ENCODE peak calls at places on chromosomes 5 and 9, in seven cellular contexts. H is HepG2, N is HCT116, S is K562, Z is SK-N-SH, B is H1, Q is GM12878. E is an unnamed sample.

GRCh38 chr5:168607946-168608345 is 28.8 kb upstream of the PANK3 start:
- DNase-seq in Z (no peak), B (no peak), S (no peak), N (no peak), Q (no peak), H (no peak), E (no peak)

GRCh38 chr5:139900546-139901250 is 105.1 kb downstream of the PSD2 start:
- DNase-seq in N (no peak), Z (no peak), Q (no peak), B (no peak), S (no peak), H (no peak), E (no peak)

GRCh38 chr5:149935431-149935901 is 9.1 kb downstream of the PDE6A start:
- DNase-seq in S (no peak), Q (no peak), Z (no peak), B (no peak), N (no peak), H (peak; percentile 27), E (no peak)

GRCh38 chr9:77455312-77455927 is 192.7 kb downstream of the GNA14 start:
- DNase-seq in B (no peak), N (peak; percentile 56), H (peak; percentile 33), Q (no peak), S (no peak), Z (no peak), E (no peak)

GRCh38 chr9:120841930-120842684 is 615 bp downstream of the PSMD5 start:
- DNase-seq in S (no peak), Z (no peak), H (no peak), Q (no peak), N (no peak), B (no peak), E (peak; percentile 50)

GRCh38 chr5:62143268-62144229 is 162.5 kb upstream of the KIF2A start:
- DNase-seq in B (no peak), Q (no peak), H (peak; percentile 13), S (no peak), Z (peak; percentile 24), N (peak; percentile 16), E (no peak)

GRCh38 chr5:81949479-81949878 is 22.3 kb upstream of the ATG10 start:
- DNase-seq in Q (no peak), Z (no peak), B (no peak), H (no peak), S (no peak), N (no peak), E (no peak)

GRCh38 chr5:142053434-142054253 is 40.8 kb upstream of the GNPDA1 start:
- DNase-seq in N (peak; percentile 27), S (no peak), B (no peak), Q (no peak), Z (no peak), H (no peak), E (no peak)

GRCh38 chr5:54942064-54942778 is 43.2 kb downstream of the ESM1 start:
- DNase-seq in N (no peak), Q (no peak), H (no peak), Z (no peak), S (no peak), B (no peak), E (peak; percentile 40)

GRCh38 chr5:171850354-171850947 is 64.8 kb downstream of the SMIM23 start:
- DNase-seq in S (peak; percentile 38), B (no peak), N (peak; percentile 31), Q (no peak), H (peak; percentile 13), Z (peak; percentile 53), E (peak; percentile 35)

GRCh38 chr9:106878943-106879916 is 16.3 kb downstream of the ZNF462 start:
- DNase-seq in S (no peak), N (no peak), H (no peak), Q (no peak), Z (peak; percentile 61), B (no peak), E (no peak)

GRCh38 chr5:159928122-159928960 is 12.1 kb downstream of the ADRA1B start:
- DNase-seq in N (peak; percentile 54), B (no peak), S (no peak), Q (no peak), H (no peak), Z (no peak), E (no peak)

GRCh38 chr5:142551242-142552067 is 134.4 kb downstream of the FGF1 start:
- DNase-seq in B (peak; percentile 43), Z (peak; percentile 66), N (no peak), H (no peak), S (no peak), Q (no peak), E (no peak)

GRCh38 chr5:122190156-122190555 is 60.8 kb downstream of the ZNF474 start:
- DNase-seq in Q (no peak), Z (no peak), N (no peak), H (no peak), B (no peak), S (no peak), E (no peak)

GRCh38 chr5:138336952-138337684 is 948 bp upstream of the FAM53C start:
- DNase-seq in Q (no peak), Z (peak; percentile 87), S (peak; percentile 94), B (no peak), H (no peak), N (peak; percentile 81), E (no peak)

GRCh38 chr5:171549259-171549658 is 129.8 kb downstream of the FGF18 start:
- DNase-seq in B (no peak), H (no peak), Q (no peak), Z (no peak), S (no peak), N (no peak), E (no peak)

GRCh38 chr9:122475717-122476116 is 2.0 kb downstream of the OR1J1 start:
- DNase-seq in S (no peak), B (no peak), N (no peak), H (no peak), Q (no peak), Z (no peak), E (no peak)

GRCh38 chr9:90805006-90805993 is 3.7 kb downstream of the SYK start:
- DNase-seq in B (no peak), Z (peak; percentile 22), S (peak; percentile 31), Q (no peak), H (no peak), N (no peak), E (no peak)

GRCh38 chr5:112824197-112824596 is 36.9 kb upstream of the SRP19 start:
- DNase-seq in S (no peak), Q (no peak), N (no peak), Z (no peak), B (no peak), H (no peak), E (no peak)

GRCh38 chr5:96880402-96881164 is 4.3 kb downstream of the ERAP2 start:
- DNase-seq in H (no peak), Z (no peak), Q (no peak), S (no peak), B (no peak), N (no peak), E (no peak)

GRCh38 chr5:57986746-57987145 is 473.1 kb downstream of the PLK2 start:
- DNase-seq in Z (no peak), B (no peak), N (no peak), H (no peak), Q (no peak), S (no peak), E (no peak)

DNA sequence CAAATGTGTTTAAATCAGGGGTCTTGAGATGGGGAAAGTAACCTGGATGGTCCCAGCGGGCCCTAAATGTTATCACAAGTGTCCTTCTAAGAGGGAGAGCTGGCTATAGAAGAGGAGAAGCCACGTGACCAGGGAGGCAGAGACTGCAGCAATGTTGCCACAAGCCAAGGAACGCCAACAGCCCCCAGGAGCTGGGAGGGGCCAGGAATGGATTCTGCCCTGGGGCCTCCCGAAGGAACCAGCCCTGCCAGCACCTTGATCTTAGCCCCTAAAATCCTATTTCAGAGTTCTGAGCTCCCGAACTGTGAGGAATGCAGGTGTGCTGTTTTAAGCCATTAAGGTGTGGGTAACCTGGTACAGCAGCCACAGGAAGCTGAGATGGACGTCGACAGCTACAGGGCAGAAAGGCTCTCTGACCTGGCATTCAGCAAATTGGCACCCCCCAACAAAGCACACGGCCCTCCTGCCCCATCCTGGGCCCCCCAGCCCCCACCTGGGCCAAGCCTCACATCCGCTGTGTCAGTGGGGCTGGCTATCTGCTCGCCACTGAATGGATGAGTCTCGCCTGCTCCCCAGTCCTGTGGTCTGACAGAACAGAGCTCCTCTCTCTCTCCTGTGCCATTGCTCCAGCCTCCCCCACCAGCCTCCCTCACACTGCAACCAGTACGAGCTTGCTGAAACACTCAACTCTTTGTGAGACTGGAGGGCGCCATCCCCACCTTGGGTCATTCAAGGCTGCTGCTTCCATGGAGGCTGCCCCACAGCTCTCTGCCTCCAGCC is 78.8 kb downstream of the ADAMTS2 start:
- DNase-seq in Q (no peak), N (no peak), Z (peak; percentile 6), B (no peak), S (no peak), H (no peak), E (no peak)
- TF ChIP-seq JUND in Q (no peak), N (no peak), Z (no peak), B (no peak), S (no peak), H (no peak), E (no peak)

DNA sequence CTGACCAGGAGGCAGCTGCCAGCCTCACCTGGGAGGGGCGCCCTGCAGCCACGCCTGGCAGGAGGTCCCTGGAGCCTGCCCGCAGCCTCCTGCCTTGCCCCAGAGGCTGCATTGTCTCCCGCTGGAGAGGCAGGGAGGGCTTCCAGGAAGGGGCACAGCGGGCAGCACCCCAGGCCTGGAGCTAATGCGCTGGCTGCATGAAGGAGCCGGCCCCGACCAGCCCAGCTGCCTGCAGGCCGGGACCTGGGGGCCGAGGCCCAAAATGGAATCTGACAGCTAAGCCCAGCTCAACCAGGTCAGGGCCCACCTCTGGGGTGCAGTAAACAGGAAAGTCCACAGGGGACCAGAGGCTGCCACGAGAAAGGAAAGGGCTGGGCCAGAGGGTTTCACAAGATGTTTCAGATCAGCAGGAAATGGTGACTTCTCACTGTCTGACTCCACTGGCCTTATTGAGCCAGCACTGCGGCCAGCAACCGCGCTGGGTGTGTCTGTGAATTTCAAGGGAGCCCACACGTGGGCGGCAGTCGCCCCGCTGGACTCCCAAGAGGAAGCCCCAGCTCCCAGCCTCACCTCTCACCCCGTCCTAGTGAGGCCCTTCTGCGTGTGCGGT is 18.6 kb upstream of the NOTCH1 start:
- DNase-seq in Q (peak; percentile 63), H (no peak), S (no peak), N (no peak), Z (no peak), B (no peak), E (no peak)
- TF ChIP-seq JUND in Q (no peak), H (no peak), S (no peak), N (no peak), Z (no peak), B (no peak), E (no peak)

GRCh38 chr5:126446498-126447224 is 23.5 kb downstream of the GRAMD2B start:
- DNase-seq in N (peak; percentile 71), B (no peak), H (no peak), Z (no peak), Q (no peak), S (no peak), E (no peak)
- TF ChIP-seq JUND in N (no peak), B (no peak), H (no peak), Z (no peak), Q (peak; percentile 52), S (no peak), E (no peak)

GRCh38 chr5:3362606-3362910 is 233.1 kb upstream of the IRX1 start:
- DNase-seq in N (no peak), S (no peak), Q (no peak), H (no peak), Z (no peak), B (no peak), E (no peak)
- TF ChIP-seq JUND in N (no peak), S (no peak), Q (no peak), H (no peak), Z (no peak), B (no peak), E (no peak)